ENCODE peak calls at places on chromosomes 16 and 17, in four cellular contexts. F is colonic mucosa, N is sigmoid colon, X is psoas muscle. C is an unnamed sample. For H3K27me3, the result is how much of the 10 kb centered on the place peaks cover.

GRCh38 chr16:68644715-68645493 is at the start of gene CDH3:
- DNase-seq in F (peak), N (no peak), X (no peak), C (no peak)

GRCh38 chr16:17313085-17313611 is 157.6 kb downstream of the XYLT1 start:
- DNase-seq in F (peak), N (peak), X (peak), C (no peak)

GRCh38 chr16:87864331-87864989 is 4.8 kb downstream of the SLC7A5 start:
- DNase-seq in F (no peak), N (no peak), X (no peak), C (no peak)

GRCh38 chr17:30393491-30393890 is 14.8 kb downstream of the CPD start:
- DNase-seq in F (no peak), N (no peak), X (no peak), C (no peak)

GRCh38 chr17:56486732-56487131 is 106.8 kb upstream of the NOG start:
- DNase-seq in F (no peak), N (no peak), X (no peak), C (no peak)

GRCh38 chr17:68972119-68972704 is 17.0 kb upstream of the ABCA8 start:
- DNase-seq in F (no peak), N (no peak), X (no peak), C (no peak)

GRCh38 chr16:70476272-70477020 is 22.1 kb downstream of the FCSK start:
- DNase-seq in F (no peak), N (no peak), X (peak), C (peak)

GRCh38 chr17:2082003-2082862 is 27.3 kb downstream of the HIC1 start:
- DNase-seq in F (no peak), N (no peak), X (no peak), C (no peak)

GRCh38 chr17:27489045-27489715 is 32.9 kb downstream of the KSR1 start:
- DNase-seq in F (peak), N (peak), X (peak), C (no peak)

GRCh38 chr17:63289931-63290330 is 156.2 kb downstream of the CYB561 start:
- DNase-seq in F (no peak), N (no peak), X (no peak), C (no peak)

GRCh38 chr16:86044241-86044671 is 145.3 kb downstream of the IRF8 start:
- DNase-seq in F (no peak), N (peak), X (peak), C (peak)

GRCh38 chr16:23607740-23608139 is 11.6 kb upstream of the NDUFAB1 start:
- DNase-seq in F (no peak), N (peak), X (no peak), C (no peak)

GRCh38 chr16:9801651-9802050 is 380.6 kb downstream of the GRIN2A start:
- DNase-seq in F (no peak), N (no peak), X (no peak), C (peak)

GRCh38 chr17:81287155-81287554 is 8.0 kb downstream of the SLC38A10 start:
- DNase-seq in F (no peak), N (no peak), X (no peak), C (no peak)

GRCh38 chr16:85664580-85665372 is 24.0 kb downstream of the GINS2 start:
- DNase-seq in F (no peak), N (peak), X (no peak), C (no peak)

GRCh38 chr17:38460082-38460715 is 31.9 kb downstream of the ARHGAP23 start:
- DNase-seq in F (no peak), N (no peak), X (no peak), C (no peak)

GRCh38 chr16:29926675-29927522 is 873 bp upstream of the KCTD13 start:
- DNase-seq in F (peak), N (peak), X (no peak), C (no peak)

GRCh38 chr16:58732545-58733247 is 1.4 kb downstream of the GOT2 start:
- DNase-seq in F (no peak), N (no peak), X (no peak), C (peak)

GRCh38 chr17:4543557-4544026 is 11.6 kb downstream of the MYBBP1A start:
- DNase-seq in F (no peak), N (peak), X (peak), C (peak)

GRCh38 chr16:28901862-28902261 is 23.2 kb downstream of the RABEP2 start:
- DNase-seq in F (no peak), N (no peak), X (no peak), C (no peak)

GRCh38 chr17:81722184-81723120 is 10.4 kb downstream of the SLC25A10 start:
- DNase-seq in F (peak), N (peak), X (no peak), C (no peak)

GRCh38 chr17:77869665-77870132 is 88.8 kb upstream of the TNRC6C start:
- DNase-seq in F (no peak), N (no peak), X (no peak), C (peak)

GRCh38 chr17:57735707-57736106 is 9.4 kb downstream of the CCDC182 start:
- DNase-seq in F (no peak), N (no peak), X (no peak), C (no peak)

GRCh38 chr17:50719924-50720805 is 762 bp downstream of the LUC7L3 start:
- DNase-seq in F (no peak), N (no peak), X (no peak), C (no peak)

GRCh38 chr17:48002208-48002919 is 31.5 kb downstream of the CDK5RAP3 start:
- DNase-seq in F (no peak), N (no peak), X (no peak), C (peak)

GRCh38 chr17:62587554-62587953 is 39.9 kb upstream of the MRC2 start:
- DNase-seq in F (no peak), N (no peak), X (no peak), C (no peak)

GRCh38 chr17:40350410-40351184 is 13.9 kb downstream of the GJD3 start:
- DNase-seq in F (peak), N (no peak), X (no peak), C (no peak)

GRCh38 chr16:337975-338575 is 14.4 kb downstream of the AXIN1 start:
- DNase-seq in F (no peak), N (no peak), X (no peak), C (no peak)

GRCh38 chr16:55470533-55471371 is 8.2 kb upstream of the MMP2 start:
- DNase-seq in F (no peak), N (no peak), X (peak), C (no peak)

GRCh38 chr17:80980397-80981061 is 11.1 kb upstream of the CHMP6 start:
- DNase-seq in F (no peak), N (no peak), X (no peak), C (no peak)

GRCh38 chr17:29149431-29150064 is 30.6 kb downstream of the MYO18A start:
- DNase-seq in F (peak), N (no peak), X (peak), C (peak)

GRCh38 chr17:66431080-66431795 is 128.8 kb downstream of the PRKCA start:
- DNase-seq in F (no peak), N (no peak), X (no peak), C (no peak)

GRCh38 chr17:48930435-48930873 is 14.2 kb downstream of the SNF8 start:
- DNase-seq in F (no peak), N (no peak), X (no peak), C (no peak)

GRCh38 chr16:67526149-67526732 is 2.4 kb upstream of the RIPOR1 start:
- DNase-seq in F (no peak), N (no peak), X (no peak), C (no peak)

GRCh38 chr16:87681990-87682570 is 79.8 kb downstream of the JPH3 start:
- DNase-seq in F (no peak), N (no peak), X (no peak), C (no peak)

GRCh38 chr16:78816499-78817441 is 717.3 kb downstream of the WWOX start:
- DNase-seq in F (no peak), N (peak), X (peak), C (no peak)

GRCh38 chr17:7588553-7589203 is 1.2 kb downstream of the SOX15 start:
- DNase-seq in F (no peak), N (no peak), X (no peak), C (no peak)

GRCh38 chr17:7587831-7588230 is 2.1 kb downstream of the SOX15 start:
- DNase-seq in F (no peak), N (peak), X (no peak), C (no peak)

GRCh38 chr17:7589204-7589868 is 558 bp downstream of the SOX15 start:
- DNase-seq in F (peak), N (peak), X (peak), C (peak)

GRCh38 chr17:7586673-7587419 is 3.0 kb downstream of the SOX15 start:
- DNase-seq in F (peak), N (no peak), X (no peak), C (no peak)

DNA sequence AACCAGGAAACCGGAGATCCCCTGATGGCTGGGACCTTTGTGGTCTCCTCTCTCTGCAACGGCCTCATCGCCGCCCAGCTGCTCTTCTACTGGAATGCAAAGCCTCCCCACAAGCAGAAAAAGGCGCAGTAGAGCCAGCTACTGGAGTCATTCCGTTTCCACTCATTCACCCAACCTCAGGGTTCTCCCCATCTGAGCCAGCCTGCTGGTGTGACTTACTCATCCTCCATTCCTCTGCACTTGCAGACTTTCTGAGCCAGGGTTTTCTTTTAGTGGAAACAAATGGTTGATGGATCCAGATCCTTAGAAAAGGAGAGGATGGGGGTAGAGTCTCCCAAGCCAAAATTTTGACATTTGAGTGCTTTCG is 2.5 kb downstream of the SOX15 start:
- DNase-seq in F (no peak), N (no peak), X (peak), C (no peak)
- H3K4me3 ChIP-seq in F (no peak), N (no peak), X (no peak), C (no peak)

GRCh38 chr16:1876468-1876867 is 4.5 kb upstream of the MEIOB start:
- DNase-seq in F (no peak), N (peak), X (no peak), C (peak)

GRCh38 chr16:1874854-1875253 is 2.9 kb upstream of the MEIOB start:
- DNase-seq in F (no peak), N (no peak), X (no peak), C (no peak)

GRCh38 chr16:1865902-1866690 is 5.9 kb downstream of the MEIOB start:
- DNase-seq in F (no peak), N (no peak), X (no peak), C (no peak)

GRCh38 chr16:1871974-1872635 is at the start of gene MEIOB:
- DNase-seq in F (peak), N (no peak), X (peak), C (peak)

GRCh38 chr16:1870365-1871082 is 1.4 kb downstream of the MEIOB start:
- DNase-seq in F (no peak), N (no peak), X (no peak), C (no peak)
- H3K27me3 ChIP-seq in F (under half), N (under half), X (under half), C (under half)

DNA sequence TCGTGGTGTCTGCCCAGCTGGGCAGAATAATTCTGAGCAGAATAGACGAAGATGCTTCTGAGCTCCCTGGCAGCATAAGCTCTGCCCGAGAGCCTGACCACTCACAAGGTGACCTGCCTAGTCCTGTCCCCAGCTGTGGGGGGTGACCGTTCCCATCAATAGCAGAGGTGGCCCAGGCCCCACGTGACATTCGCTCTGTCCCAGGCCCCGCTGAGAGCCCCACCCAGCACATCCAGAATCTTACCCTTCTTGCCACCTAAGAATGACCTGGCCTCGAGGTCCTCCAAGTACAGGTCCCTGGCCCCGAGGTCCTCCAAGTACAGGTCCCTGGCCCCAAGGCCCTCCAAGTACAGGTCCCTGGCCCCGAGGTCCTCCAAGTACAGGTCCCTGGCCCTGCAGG is 695 bp upstream of the TMEM204 start:
- DNase-seq in F (no peak), N (no peak), X (no peak), C (no peak)
- H3K4me3 ChIP-seq in F (no peak), N (peak), X (peak), C (no peak)

DNA sequence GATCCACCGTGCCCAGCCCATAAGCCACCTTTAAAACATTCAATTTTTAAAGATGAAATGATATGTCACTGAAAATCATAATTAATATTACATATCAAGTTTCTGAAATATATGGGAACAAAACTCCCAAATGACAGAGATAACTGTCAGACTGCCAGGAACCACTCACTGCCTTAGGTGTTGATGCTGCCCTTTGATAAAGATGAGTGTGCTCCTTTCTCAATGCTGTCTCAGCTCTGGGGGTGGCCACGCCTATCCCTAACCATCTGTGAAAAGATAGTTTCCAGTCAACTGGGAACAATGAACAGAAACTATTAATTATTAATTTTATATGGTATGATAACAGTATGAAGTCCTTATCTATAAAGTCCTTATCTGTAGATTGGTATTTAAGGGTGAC is 177.7 kb downstream of the MYO1D start:
- DNase-seq in F (no peak), N (no peak), X (no peak), C (no peak)
- H3K27me3 ChIP-seq in F (under half), N (under half), X (under half), C (under half)

GRCh38 chr17:45228121-45228941 is 6.6 kb downstream of the FMNL1 start:
- DNase-seq in F (no peak), N (no peak), X (no peak), C (peak)
- H3K4me3 ChIP-seq in F (peak), N (no peak), X (peak), C (peak)

GRCh38 chr16:2795714-2796143 is 2.5 kb upstream of the PRSS41 start:
- DNase-seq in F (peak), N (peak), X (no peak), C (no peak)
- H3K27me3 ChIP-seq in F (under half), N (under half), X (under half), C (under half)

GRCh38 chr17:17820046-17820445 is 16.7 kb downstream of the SREBF1 start:
- DNase-seq in F (peak), N (no peak), X (no peak), C (no peak)

GRCh38 chr17:17824119-17824779 is 12.5 kb downstream of the SREBF1 start:
- DNase-seq in F (peak), N (no peak), X (no peak), C (no peak)

GRCh38 chr17:17820457-17821158 is 16.2 kb downstream of the SREBF1 start:
- DNase-seq in F (no peak), N (no peak), X (no peak), C (no peak)

GRCh38 chr17:17823433-17824118 is 13.2 kb downstream of the SREBF1 start:
- DNase-seq in F (peak), N (peak), X (peak), C (peak)

DNA sequence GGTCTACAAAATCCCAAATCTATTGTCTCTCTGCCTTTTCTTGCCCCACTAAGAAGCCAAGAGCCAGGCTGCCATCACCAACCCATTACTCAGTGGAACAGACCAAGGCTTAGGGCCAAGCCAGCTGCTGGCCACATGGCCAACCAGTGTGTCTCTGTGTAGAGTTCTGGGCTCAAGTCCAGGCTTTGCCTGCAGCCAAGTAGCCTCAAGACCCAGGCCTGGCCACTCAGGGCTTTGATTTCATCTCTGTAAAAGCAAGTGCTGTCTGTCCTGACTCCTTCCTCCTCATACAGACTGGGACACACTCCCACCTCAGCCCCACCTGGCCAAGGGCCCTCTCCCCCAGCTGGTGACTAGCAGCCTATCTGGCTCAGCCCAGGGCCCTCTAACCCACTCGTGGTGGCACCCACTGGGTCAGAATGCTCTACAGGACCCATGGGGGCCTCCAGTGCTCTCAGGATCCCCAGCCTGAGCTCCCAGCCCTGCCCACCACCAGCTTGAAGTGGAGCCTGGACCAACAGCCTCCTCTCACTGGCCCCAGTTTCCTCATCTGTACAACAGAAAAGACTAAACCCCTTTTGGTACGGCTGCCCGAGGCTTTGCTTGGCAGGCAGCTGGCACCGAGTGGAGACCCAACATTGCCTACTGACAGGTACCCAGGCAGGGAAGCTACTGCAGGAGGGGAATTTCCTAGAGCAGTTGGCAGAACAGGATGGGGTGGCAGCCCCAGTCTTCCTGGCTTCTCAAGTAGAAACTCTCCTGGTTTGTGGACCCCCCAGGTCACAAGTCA is 14.4 kb downstream of the SREBF1 start:
- DNase-seq in F (peak), N (peak), X (peak), C (no peak)
- H3K4me3 ChIP-seq in F (peak), N (peak), X (peak), C (peak)

DNA sequence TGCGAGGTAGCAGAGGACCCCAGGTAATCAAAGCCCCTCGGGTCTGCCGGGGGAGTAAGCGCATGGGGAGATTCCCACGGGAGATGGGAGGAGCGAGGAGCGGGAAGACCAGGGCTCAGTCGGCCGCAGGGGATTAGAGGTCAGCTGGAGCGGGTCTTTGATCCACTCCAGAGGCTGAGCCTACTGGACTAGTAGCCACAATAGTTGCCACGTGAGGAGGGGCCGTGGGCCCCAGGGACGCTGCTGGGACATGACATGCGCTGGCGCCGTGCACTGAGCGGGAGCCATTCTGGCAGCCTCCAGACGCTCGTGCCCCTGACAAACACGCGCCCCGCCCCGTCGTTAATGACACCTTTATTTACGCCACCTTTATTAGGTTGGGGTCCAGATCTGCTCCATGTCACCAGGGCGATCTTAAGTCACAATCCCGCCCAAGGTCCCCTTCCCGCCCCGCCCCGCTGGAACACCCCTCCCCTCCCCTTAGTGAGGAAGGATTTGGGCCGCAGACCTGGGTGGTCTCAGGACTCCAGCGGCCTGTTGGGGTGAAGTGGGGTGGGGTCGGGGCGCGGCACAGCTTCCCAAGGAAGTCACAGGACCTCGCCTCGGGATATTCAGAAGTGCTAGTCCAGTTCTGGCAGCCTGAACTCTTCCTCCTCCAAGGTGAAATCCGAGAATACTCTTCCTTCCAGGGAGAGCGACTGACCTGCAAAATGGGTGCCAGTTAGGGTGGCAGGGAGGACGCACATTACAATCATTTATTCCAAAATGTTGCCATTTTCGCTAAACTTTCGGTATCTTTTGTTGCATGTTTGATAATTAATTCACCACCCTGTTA is 15.0 kb downstream of the PPY start:
- DNase-seq in F (peak), N (no peak), X (peak), C (no peak)
- H3K27me3 ChIP-seq in F (under half), N (under half), X (under half), C (under half)

GRCh38 chr16:4096509-4096908 is 19.7 kb downstream of the ADCY9 start:
- DNase-seq in F (no peak), N (no peak), X (no peak), C (no peak)
- H3K4me3 ChIP-seq in F (no peak), N (no peak), X (peak), C (no peak)

GRCh38 chr16:89741342-89742014 is 20.1 kb downstream of the ZNF276 start:
- DNase-seq in F (no peak), N (no peak), X (no peak), C (no peak)
- H3K27me3 ChIP-seq in F (under half), N (under half), X (under half), C (under half)

C was measured in GM06990.